ENCODE peak calls at places on chromosome 12, in eight cellular contexts. T is ovary, K is colonic mucosa, M is neural progenitor cell, D is IMR-90, F is adrenal gland, S is thoracic aorta, O is neuronal stem cell. Y is an unnamed sample.

GRCh38 chr12:26303418-26303817 is 108.0 kb downstream of the SSPN start:
- DNase-seq in K (no peak), M (no peak), F (no peak), T (no peak), D (no peak), O (no peak), S (no peak), Y (no peak)

GRCh38 chr12:3311027-3311402 is 180.0 kb upstream of the PRMT8 start:
- DNase-seq in T (no peak), F (no peak), O (no peak), D (no peak), M (no peak), S (no peak), K (peak; percentile 42), Y (no peak)

GRCh38 chr12:124518051-124518932 is 49.1 kb downstream of the NCOR2 start:
- DNase-seq in K (peak; percentile 100), F (peak; percentile 99), T (peak; percentile 100), S (peak; percentile 97), M (peak; percentile 77), D (peak; percentile 99), O (peak; percentile 75), Y (peak; percentile 98)

GRCh38 chr12:110547090-110547489 is 36.0 kb downstream of the PPTC7 start:
- DNase-seq in T (no peak), S (no peak), M (no peak), D (no peak), K (no peak), F (no peak), O (no peak), Y (no peak)

GRCh38 chr12:2467447-2468195 is 327.1 kb upstream of the FKBP4 start:
- DNase-seq in D (no peak), K (no peak), T (no peak), S (no peak), O (no peak), M (no peak), F (no peak), Y (no peak)

GRCh38 chr12:117561990-117562389 is 200.6 kb upstream of the NOS1 start:
- DNase-seq in S (no peak), D (no peak), K (no peak), F (no peak), M (no peak), O (no peak), T (no peak), Y (no peak)

GRCh38 chr12:1911598-1912575 is 6.6 kb downstream of the CACNA2D4 start:
- DNase-seq in T (no peak), K (peak; percentile 10), M (no peak), D (no peak), F (no peak), O (no peak), S (no peak), Y (no peak)

GRCh38 chr12:110776410-110776809 is 33.7 kb upstream of the PPP1CC start:
- DNase-seq in T (no peak), D (no peak), F (no peak), M (no peak), O (no peak), K (no peak), S (no peak), Y (no peak)

GRCh38 chr12:77231548-77231947 is 166.2 kb upstream of the E2F7 start:
- DNase-seq in K (peak; percentile 53), D (peak; percentile 55), S (no peak), F (peak; percentile 69), O (no peak), M (no peak), T (peak; percentile 93), Y (peak; percentile 15)

GRCh38 chr12:13273850-13274249 is 77.3 kb downstream of the EMP1 start:
- DNase-seq in T (no peak), F (no peak), D (no peak), S (no peak), K (no peak), O (no peak), M (no peak), Y (no peak)

GRCh38 chr12:13273097-13273496 is 76.6 kb downstream of the EMP1 start:
- DNase-seq in D (no peak), T (no peak), F (no peak), S (no peak), K (no peak), O (no peak), M (no peak), Y (no peak)

GRCh38 chr12:13277278-13277677 is 80.8 kb downstream of the EMP1 start:
- DNase-seq in M (no peak), K (no peak), D (no peak), F (no peak), O (no peak), S (no peak), T (no peak), Y (no peak)

GRCh38 chr12:13278249-13278787 is 81.8 kb downstream of the EMP1 start:
- DNase-seq in T (peak; percentile 77), S (no peak), D (peak; percentile 58), F (peak; percentile 75), K (peak; percentile 59), M (peak; percentile 89), O (peak; percentile 80), Y (peak; percentile 36)

DNA sequence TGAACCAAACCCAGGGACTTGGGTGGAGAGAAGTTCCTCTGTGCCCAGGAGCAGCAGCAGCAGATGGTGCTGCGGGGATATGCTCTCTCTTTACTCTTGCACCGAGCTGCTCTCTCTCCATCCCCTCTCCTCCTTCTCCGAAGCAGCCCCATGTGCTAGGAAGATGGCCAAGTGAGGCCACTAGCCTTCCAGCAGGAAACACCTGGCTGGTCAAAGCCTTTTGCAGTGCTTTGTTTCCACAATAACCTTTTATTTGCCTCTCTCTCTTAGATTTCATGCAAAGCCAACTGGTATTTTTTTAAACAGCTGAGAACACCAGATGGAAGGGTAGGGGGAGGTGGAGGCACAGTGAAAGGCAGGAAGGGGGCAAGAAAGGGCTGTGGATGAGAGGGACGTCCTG is 78.8 kb downstream of the EMP1 start:
- DNase-seq in M (no peak), O (no peak), D (no peak), K (no peak), F (no peak), S (no peak), T (no peak), Y (no peak)
- H3K27ac ChIP-seq in M (no peak overlapping the region), O (no peak overlapping the region), D (no peak overlapping the region), K (no peak overlapping the region), F (no peak overlapping the region), S (no peak overlapping the region), T (no peak overlapping the region), Y (no peak overlapping the region)

GRCh38 chr12:53532026-53532425 is 24.7 kb upstream of the NPFF start:
- DNase-seq in F (no peak), D (no peak), M (no peak), K (no peak), T (no peak), O (no peak), S (no peak), Y (no peak)

GRCh38 chr12:53530056-53530455 is 22.8 kb upstream of the NPFF start:
- DNase-seq in F (no peak), S (no peak), D (no peak), M (no peak), K (no peak), O (no peak), T (no peak), Y (no peak)

GRCh38 chr12:53533476-53533875 is 26.2 kb upstream of the NPFF start:
- DNase-seq in M (no peak), O (no peak), S (no peak), K (no peak), F (no peak), D (no peak), T (no peak), Y (no peak)

GRCh38 chr12:53530920-53531319 is 23.6 kb upstream of the NPFF start:
- DNase-seq in M (no peak), D (peak; percentile 76), O (no peak), F (no peak), K (no peak), S (no peak), T (no peak), Y (no peak)

GRCh38 chr12:53532524-53533445 is 25.5 kb upstream of the NPFF start:
- DNase-seq in F (peak; percentile 15), O (no peak), S (no peak), D (no peak), M (no peak), K (no peak), T (no peak), Y (no peak)
- H3K27ac ChIP-seq in F (no peak overlapping the region), O (no peak overlapping the region), S (no peak overlapping the region), D (no peak overlapping the region), M (no peak overlapping the region), K (no peak overlapping the region), T (no peak overlapping the region), Y (no peak overlapping the region)

GRCh38 chr12:111978545-111978944 is 34.4 kb downstream of the TMEM116 start:
- DNase-seq in T (no peak), O (no peak), D (no peak), K (no peak), S (no peak), F (no peak), M (no peak), Y (no peak)

GRCh38 chr12:111975161-111975931 is 37.6 kb downstream of the TMEM116 start:
- DNase-seq in F (peak; percentile 29), K (no peak), M (no peak), D (peak; percentile 55), T (no peak), O (no peak), S (no peak), Y (peak; percentile 2)

GRCh38 chr12:111976291-111976690 is 36.7 kb downstream of the TMEM116 start:
- DNase-seq in F (no peak), M (no peak), O (no peak), S (no peak), T (no peak), D (no peak), K (no peak), Y (no peak)

GRCh38 chr12:111980598-111980997 is 32.4 kb downstream of the TMEM116 start:
- DNase-seq in F (no peak), O (no peak), M (no peak), D (no peak), S (no peak), T (no peak), K (no peak), Y (no peak)

DNA sequence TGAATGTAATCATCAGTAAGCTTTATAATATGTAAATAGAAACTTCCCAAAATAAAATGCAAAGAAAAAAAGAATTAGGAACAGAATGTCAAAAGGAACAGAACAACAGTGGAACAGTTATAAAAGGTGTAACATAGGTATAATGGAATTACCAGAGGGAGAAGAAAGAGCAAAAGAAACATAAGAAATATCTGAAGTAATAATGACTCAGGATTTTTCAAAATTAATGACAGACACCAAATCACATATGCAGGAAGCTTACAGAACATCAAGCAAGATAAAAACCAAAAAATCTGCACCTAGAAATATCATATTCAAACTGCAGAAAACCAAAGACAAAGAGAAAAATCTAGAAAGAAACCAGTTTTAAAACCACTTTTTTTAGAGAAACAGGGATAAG is 36.1 kb downstream of the TMEM116 start:
- DNase-seq in T (no peak), M (no peak), D (no peak), O (no peak), K (no peak), F (no peak), S (no peak), Y (no peak)
- H3K27ac ChIP-seq in T (no peak overlapping the region), M (no peak overlapping the region), D (no peak overlapping the region), O (no peak overlapping the region), K (no peak overlapping the region), F (no peak overlapping the region), S (no peak overlapping the region), Y (no peak overlapping the region)

DNA sequence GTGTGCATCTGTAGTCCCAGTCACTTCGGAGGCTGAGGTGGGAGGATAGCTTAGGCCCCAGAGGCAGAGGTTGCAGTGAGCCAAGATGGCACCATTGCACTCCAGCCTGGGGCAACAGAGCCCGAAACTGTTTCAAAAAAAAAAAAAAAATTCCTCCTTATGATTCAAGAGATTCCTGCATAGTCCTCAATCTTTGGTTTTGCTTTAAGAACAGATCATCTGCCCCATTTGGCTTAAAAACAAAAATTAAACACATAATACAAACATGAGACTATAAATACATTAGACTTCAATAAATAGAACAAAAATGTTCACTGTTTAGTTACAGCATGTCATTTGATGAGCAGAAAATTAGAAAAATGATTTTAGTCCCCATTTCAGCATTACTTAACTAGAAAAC is 131.2 kb downstream of the PAWR start:
- DNase-seq in F (no peak), T (no peak), D (peak; percentile 35), M (no peak), O (no peak), K (no peak), S (no peak), Y (no peak)
- H3K27ac ChIP-seq in F (peak overlapping the region; percentile 38), T (no peak overlapping the region), D (no peak overlapping the region), M (no peak overlapping the region), O (no peak overlapping the region), K (no peak overlapping the region), S (peak overlapping the region; percentile 67), Y (no peak overlapping the region)